ENCODE peak calls at places on chromosomes 16 and 17, in seven cellular contexts. C is GM12892, Z is H1, E is K562, U is SK-N-SH, V is HepG2, O is GM12878. N is an unnamed sample.

GRCh38 chr16:23516366-23517137 is 6.3 kb upstream of the GGA2 start:
- DNase-seq in C (no peak), Z (no peak), E (no peak), U (no peak), V (no peak), O (no peak), N (no peak)

GRCh38 chr16:25563700-25564099 is 128.1 kb upstream of the HS3ST4 start:
- DNase-seq in C (no peak), Z (no peak), E (no peak), U (no peak), V (no peak), O (no peak), N (no peak)

GRCh38 chr17:2337811-2338657 is 733 bp downstream of the SGSM2 start:
- DNase-seq in C (peak; percentile 72), Z (peak; percentile 80), E (peak; percentile 65), U (peak; percentile 94), V (peak; percentile 46), O (no peak), N (peak; percentile 64)

GRCh38 chr16:88530051-88530857 is 39.9 kb upstream of the ZC3H18 start:
- DNase-seq in C (no peak), Z (no peak), E (no peak), U (no peak), V (no peak), O (no peak), N (no peak)

GRCh38 chr16:75345711-75346110 is 87.6 kb downstream of the CFDP1 start:
- DNase-seq in C (no peak), Z (no peak), E (no peak), U (no peak), V (no peak), O (no peak), N (no peak)

GRCh38 chr16:72400257-72401078 is 228.5 kb upstream of the PMFBP1 start:
- DNase-seq in C (peak; percentile 10), Z (peak; percentile 74), E (peak; percentile 49), U (peak; percentile 54), V (peak; percentile 71), O (peak; percentile 7), N (peak; percentile 5)

GRCh38 chr16:3957344-3957980 is 76.9 kb upstream of the CREBBP start:
- DNase-seq in C (no peak), Z (no peak), E (no peak), U (no peak), V (no peak), O (no peak), N (no peak)

GRCh38 chr17:47223007-47223406 is 13.9 kb downstream of the MYL4 start:
- DNase-seq in C (no peak), Z (no peak), E (no peak), U (no peak), V (no peak), O (no peak), N (no peak)

GRCh38 chr16:52364500-52364899 is 182.4 kb downstream of the TOX3 start:
- DNase-seq in C (no peak), Z (no peak), E (no peak), U (no peak), V (no peak), O (no peak), N (no peak)

GRCh38 chr17:74972107-74972972 is at the start of gene HID1:
- DNase-seq in C (peak; percentile 79), Z (peak; percentile 91), E (peak; percentile 87), U (peak; percentile 96), V (peak; percentile 73), O (no peak), N (peak; percentile 82)

GRCh38 chr16:72740346-72740745 is 307.6 kb downstream of the ZFHX3 start:
- DNase-seq in C (no peak), Z (no peak), E (no peak), U (no peak), V (no peak), O (no peak), N (no peak)

GRCh38 chr16:66660422-66661209 is 35.9 kb downstream of the CMTM4 start:
- DNase-seq in C (no peak), Z (no peak), E (peak; percentile 89), U (peak; percentile 72), V (peak; percentile 84), O (no peak), N (no peak)

DNA sequence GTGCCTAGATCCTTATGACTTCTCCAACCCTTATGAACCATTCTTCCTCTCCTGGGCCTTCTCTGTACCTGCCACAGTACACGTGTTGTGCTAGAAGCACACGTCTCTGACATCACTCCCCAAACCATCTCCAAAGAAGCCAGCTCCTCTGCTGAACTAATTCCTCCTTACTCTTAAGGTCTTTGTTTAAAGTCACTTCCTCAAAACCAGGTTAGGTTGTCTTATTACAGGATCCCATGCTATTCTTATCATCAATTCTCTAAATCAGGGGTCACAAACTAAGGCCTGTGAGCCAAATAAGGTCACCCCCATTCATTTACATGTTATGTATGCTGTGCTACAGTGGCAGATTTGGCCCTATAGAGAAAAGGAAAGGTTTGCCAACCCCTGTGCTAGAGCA is 4.0 kb downstream of the SUPT6H start:
- DNase-seq in C (no peak), Z (no peak), E (no peak), U (no peak), V (no peak), O (no peak), N (no peak)
- TF ChIP-seq TAF1 in C (no peak), Z (no peak), E (no peak), U (no peak), V (no peak), O (no peak), N (no peak)

DNA sequence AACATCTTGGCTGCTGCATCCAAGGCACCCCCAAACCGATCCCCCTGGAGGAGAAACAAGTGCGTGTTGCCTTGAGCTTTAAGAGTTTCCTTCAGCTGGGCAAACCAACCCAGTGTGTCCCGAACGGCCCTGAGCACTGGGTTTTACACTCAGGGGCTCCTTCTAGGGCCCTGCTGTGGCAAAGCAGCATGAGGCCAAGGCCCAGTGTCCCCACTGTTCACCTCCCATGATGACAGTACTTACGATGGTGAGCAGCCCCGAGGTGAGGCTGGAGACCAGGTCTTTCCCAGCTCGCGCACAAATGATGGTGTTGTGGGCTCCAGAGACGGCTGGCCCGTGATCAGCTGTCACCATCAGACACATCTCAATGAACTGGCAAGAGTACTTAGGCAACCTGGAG is 6.6 kb upstream of the KLHL11 start:
- DNase-seq in C (no peak), Z (no peak), E (no peak), U (no peak), V (no peak), O (no peak), N (no peak)
- TF ChIP-seq TAF1 in C (no peak), Z (no peak), E (no peak), U (no peak), V (no peak), O (no peak), N (no peak)

GRCh38 chr16:8644151-8644512 is 22.6 kb downstream of the METTL22 start:
- DNase-seq in C (no peak), Z (no peak), E (no peak), U (no peak), V (no peak), O (no peak), N (no peak)
- TF ChIP-seq TAF1 in C (no peak), Z (no peak), E (no peak), U (no peak), V (no peak), O (no peak), N (no peak)

GRCh38 chr17:77754956-77755355 is 203.5 kb upstream of the TNRC6C start:
- DNase-seq in C (no peak), Z (no peak), E (no peak), U (no peak), V (no peak), O (no peak), N (no peak)

GRCh38 chr17:77756028-77756427 is 202.5 kb upstream of the TNRC6C start:
- DNase-seq in C (no peak), Z (no peak), E (no peak), U (no peak), V (no peak), O (no peak), N (no peak)

GRCh38 chr17:77753691-77754265 is 204.7 kb upstream of the TNRC6C start:
- DNase-seq in C (no peak), Z (no peak), E (no peak), U (no peak), V (no peak), O (no peak), N (no peak)

GRCh38 chr17:77756846-77757610 is 201.5 kb upstream of the TNRC6C start:
- DNase-seq in C (no peak), Z (no peak), E (no peak), U (no peak), V (no peak), O (no peak), N (no peak)

GRCh38 chr17:77755410-77755963 is 203.0 kb upstream of the TNRC6C start:
- DNase-seq in C (no peak), Z (no peak), E (no peak), U (no peak), V (no peak), O (no peak), N (no peak)
- TF ChIP-seq TAF1 in C (no peak), Z (no peak), E (no peak), U (no peak), V (no peak), O (no peak), N (no peak)

GRCh38 chr17:16491703-16492612 is at the start of gene LRRC75A:
- DNase-seq in C (peak; percentile 77), Z (peak; percentile 74), E (peak; percentile 79), U (peak; percentile 92), V (no peak), O (no peak), N (peak; percentile 83)
- TF ChIP-seq TAF1 in C (no peak), Z (no peak), E (no peak), U (no peak), V (no peak), O (no peak), N (no peak)

DNA sequence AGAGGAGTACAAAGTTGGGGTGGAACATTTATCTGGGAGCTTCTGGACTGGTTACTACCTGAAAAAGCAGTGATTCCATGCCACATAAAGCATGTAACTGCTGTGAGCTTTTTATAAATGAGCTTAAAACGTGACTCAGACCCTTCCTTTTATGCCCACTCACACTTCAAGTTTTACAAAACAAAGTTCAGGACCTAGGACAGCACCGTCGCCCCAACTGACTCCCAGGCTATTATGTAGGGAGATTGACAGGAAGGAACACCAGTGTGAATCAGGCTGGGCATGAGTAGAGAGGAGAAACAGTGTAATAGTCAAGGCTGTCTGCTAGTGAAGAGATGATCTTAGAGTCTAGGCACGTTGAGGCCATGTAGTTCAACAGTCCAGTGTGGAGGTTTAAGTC is 91.6 kb upstream of the DNAH9 start:
- DNase-seq in C (no peak), Z (peak; percentile 70), E (no peak), U (no peak), V (peak; percentile 5), O (no peak), N (no peak)
- TF ChIP-seq TAF1 in C (no peak), Z (no peak), E (no peak), U (no peak), V (no peak), O (no peak), N (no peak)

GRCh38 chr16:84543931-84544776 is 39.7 kb upstream of the MEAK7 start:
- DNase-seq in C (no peak), Z (no peak), E (no peak), U (no peak), V (no peak), O (no peak), N (no peak)
- TF ChIP-seq TAF1 in C (no peak), Z (no peak), E (no peak), U (no peak), V (no peak), O (no peak), N (no peak)

N was measured in GM12891.